ENCODE peak calls at places on chromosomes 4 and X, in six cellular contexts. G, I, S, U, A and B are unnamed samples.

GRCh38 chrX:21658152-21658737 is at the start of gene KLHL34:
- DNase-seq in G (no peak), I (peak; percentile 24), S (no peak), U (no peak), A (no peak), B (peak; percentile 8)

GRCh38 chr4:103802766-103803165 is 83.0 kb upstream of the TACR3 start:
- DNase-seq in G (no peak), I (no peak), S (no peak), U (no peak), A (no peak), B (no peak)

GRCh38 chr4:14167876-14168510 is 540.5 kb upstream of the BOD1L1 start:
- DNase-seq in G (no peak), I (no peak), S (no peak), U (no peak), A (no peak), B (no peak)

GRCh38 chr4:101556845-101557244 is 209.5 kb upstream of the PPP3CA start:
- DNase-seq in G (no peak), I (no peak), S (no peak), U (no peak), A (no peak), B (no peak)

GRCh38 chr4:186190456-186191265 is 706 bp upstream of the CYP4V2 start:
- DNase-seq in G (peak; percentile 50), I (peak; percentile 62), S (peak; percentile 52), U (peak; percentile 44), A (peak; percentile 41), B (peak; percentile 56)

GRCh38 chrX:136584545-136584944 is 52.5 kb downstream of the VGLL1 start:
- DNase-seq in G (no peak), I (no peak), S (no peak), U (no peak), A (no peak), B (no peak)

GRCh38 chr4:99679204-99679603 is 21.6 kb upstream of the C4orf54 start:
- DNase-seq in G (no peak), I (no peak), S (no peak), U (no peak), A (peak; percentile 45), B (no peak)

GRCh38 chr4:67746797-67747495 is 7.2 kb downstream of the GNRHR start:
- DNase-seq in G (no peak), I (peak; percentile 41), S (no peak), U (no peak), A (no peak), B (no peak)

DNA sequence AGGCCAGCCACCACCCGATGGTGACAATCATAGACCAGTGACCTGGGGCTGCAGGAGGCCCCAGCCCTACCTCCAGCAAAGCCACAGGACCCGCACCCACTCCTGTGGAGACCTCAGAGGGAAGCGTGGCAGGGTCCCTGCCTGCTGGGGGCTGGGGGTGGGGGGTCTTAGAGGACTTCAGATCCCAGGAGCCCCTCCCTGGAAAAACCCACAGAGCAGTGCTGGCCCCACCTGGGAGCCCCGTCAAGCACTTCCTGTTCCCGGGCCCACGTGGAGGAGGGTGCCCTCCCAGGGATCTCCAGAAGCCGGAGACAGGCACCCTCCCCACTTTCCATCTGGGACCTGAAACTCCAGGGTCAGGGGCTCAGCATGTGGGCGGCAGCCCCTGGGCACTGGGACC is 31.9 kb downstream of the TACC3 start:
- DNase-seq in G (no peak), I (no peak), S (no peak), U (no peak), A (no peak), B (no peak)
- H3K4me1 ChIP-seq in G (no peaks in the 10 kb centered on the region), I (no peaks in the 10 kb centered on the region), S (no peaks in the 10 kb centered on the region), U (peaks cover 20% of the 10 kb centered on the region), A (peaks cover 2% of the 10 kb centered on the region), B (peaks cover 17% of the 10 kb centered on the region)

GRCh38 chr4:158166701-158167100 is 6.1 kb downstream of the GASK1B start:
- DNase-seq in G (no peak), I (no peak), S (no peak), U (no peak), A (no peak), B (no peak)
- H3K4me1 ChIP-seq in G (no peaks in the 10 kb centered on the region), I (no peaks in the 10 kb centered on the region), S (peaks cover 12% of the 10 kb centered on the region), U (peaks cover 51% of the 10 kb centered on the region), A (peaks cover 11% of the 10 kb centered on the region), B (peaks cover 6% of the 10 kb centered on the region)

GRCh38 chr4:183444149-183444952 is at the start of gene CDKN2AIP:
- DNase-seq in G (peak; percentile 94), I (peak; percentile 97), S (peak; percentile 92), U (peak; percentile 81), A (peak; percentile 91), B (peak; percentile 95)

GRCh38 chr4:183447646-183448045 is 3.2 kb downstream of the CDKN2AIP start:
- DNase-seq in G (no peak), I (no peak), S (no peak), U (no peak), A (no peak), B (no peak)

GRCh38 chr4:183443609-183444148 is 757 bp upstream of the CDKN2AIP start:
- DNase-seq in G (peak; percentile 78), I (no peak), S (no peak), U (no peak), A (no peak), B (no peak)

GRCh38 chr4:183448436-183448835 is 4.0 kb downstream of the CDKN2AIP start:
- DNase-seq in G (no peak), I (no peak), S (no peak), U (no peak), A (no peak), B (no peak)

GRCh38 chr4:183444953-183445543 is 612 bp downstream of the CDKN2AIP start:
- DNase-seq in G (no peak), I (no peak), S (peak; percentile 45), U (peak; percentile 7), A (no peak), B (peak; percentile 52)
- H3K4me1 ChIP-seq in G (no peaks in the 10 kb centered on the region), I (peaks cover 30% of the 10 kb centered on the region), S (peaks cover 32% of the 10 kb centered on the region), U (peaks cover 52% of the 10 kb centered on the region), A (peaks cover 2% of the 10 kb centered on the region), B (peaks cover 28% of the 10 kb centered on the region)

GRCh38 chr4:52838729-52839722 is 23.1 kb upstream of the RASL11B start:
- DNase-seq in G (no peak), I (no peak), S (no peak), U (no peak), A (peak; percentile 48), B (no peak)
- H3K4me1 ChIP-seq in G (peaks cover 8% of the 10 kb centered on the region), I (no peaks in the 10 kb centered on the region), S (peaks cover 13% of the 10 kb centered on the region), U (peaks cover 17% of the 10 kb centered on the region), A (peaks cover 21% of the 10 kb centered on the region), B (no peaks in the 10 kb centered on the region)

GRCh38 chr4:8118531-8118930 is 40.1 kb downstream of the ABLIM2 start:
- DNase-seq in G (no peak), I (no peak), S (no peak), U (no peak), A (no peak), B (no peak)
- H3K4me1 ChIP-seq in G (no peaks in the 10 kb centered on the region), I (peaks cover 13% of the 10 kb centered on the region), S (no peaks in the 10 kb centered on the region), U (peaks cover 14% of the 10 kb centered on the region), A (no peaks in the 10 kb centered on the region), B (peaks cover 14% of the 10 kb centered on the region)

GRCh38 chr4:7353046-7353790 is 81.5 kb downstream of the PSAPL1 start:
- DNase-seq in G (no peak), I (no peak), S (no peak), U (no peak), A (no peak), B (no peak)
- H3K4me1 ChIP-seq in G (no peaks in the 10 kb centered on the region), I (no peaks in the 10 kb centered on the region), S (no peaks in the 10 kb centered on the region), U (peaks cover 20% of the 10 kb centered on the region), A (peaks cover 20% of the 10 kb centered on the region), B (no peaks in the 10 kb centered on the region)

GRCh38 chr4:85658766-85659439 is 184.0 kb downstream of the ARHGAP24 start:
- DNase-seq in G (no peak), I (no peak), S (no peak), U (no peak), A (no peak), B (no peak)
- H3K4me1 ChIP-seq in G (no peaks in the 10 kb centered on the region), I (no peaks in the 10 kb centered on the region), S (no peaks in the 10 kb centered on the region), U (peaks cover 33% of the 10 kb centered on the region), A (no peaks in the 10 kb centered on the region), B (no peaks in the 10 kb centered on the region)

DNA sequence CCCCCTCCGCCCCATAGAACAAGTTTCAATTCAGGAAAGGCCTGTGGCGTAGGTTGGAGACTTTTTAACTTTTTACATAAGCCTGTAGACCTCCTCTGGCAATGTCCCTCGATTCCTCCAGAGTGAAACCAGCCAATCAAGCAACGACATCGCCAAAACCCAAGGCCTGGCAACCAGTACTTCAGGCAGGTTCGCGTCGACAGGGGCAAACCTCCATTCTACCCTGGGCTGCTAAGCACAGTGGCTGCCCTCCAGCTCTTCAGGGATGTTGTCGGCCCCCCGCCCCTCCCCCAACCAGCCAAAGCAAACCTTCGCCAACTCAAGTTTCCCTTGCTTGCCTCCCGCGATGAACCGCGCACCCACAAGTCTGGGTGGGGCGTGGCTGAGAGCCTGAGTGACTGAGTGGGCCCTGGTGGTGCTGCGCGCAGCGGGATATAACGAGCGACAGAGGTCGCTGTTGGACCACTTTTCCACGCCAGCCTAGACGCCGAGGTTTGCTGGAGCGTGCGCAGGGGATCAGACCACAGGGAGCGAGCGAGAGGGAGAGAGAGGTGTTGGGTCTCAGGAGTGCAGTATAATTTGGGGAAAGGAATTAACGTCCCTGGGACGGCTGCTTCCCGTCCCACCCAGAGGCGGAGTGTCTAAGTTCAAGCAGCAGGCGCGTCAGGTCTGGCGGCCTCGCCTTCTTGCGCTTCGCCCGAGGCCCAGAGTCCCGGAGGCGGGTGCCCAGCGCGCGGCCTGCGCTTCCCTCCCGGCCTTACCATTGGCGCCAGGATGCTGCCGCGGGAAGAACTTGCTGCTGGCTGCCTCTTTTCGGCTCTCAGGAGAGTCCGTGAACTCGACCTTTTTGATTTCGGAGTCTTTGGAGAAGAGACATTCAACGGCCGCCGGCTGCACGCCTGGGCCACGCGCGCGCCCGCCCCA is 9.0 kb upstream of the PITX2 start:
- DNase-seq in G (peak; percentile 90), I (no peak), S (no peak), U (peak; percentile 45), A (no peak), B (peak; percentile 70)
- H3K4me1 ChIP-seq in G (no peaks in the 10 kb centered on the region), I (no peaks in the 10 kb centered on the region), S (peaks cover 14% of the 10 kb centered on the region), U (peaks cover 63% of the 10 kb centered on the region), A (peaks cover 5% of the 10 kb centered on the region), B (peaks cover 31% of the 10 kb centered on the region)